ENCODE peak calls at places on chromosomes 11 and 22, in nine cellular contexts. G, Y, Q, D, J, U, X, A and T are unnamed samples.

GRCh38 chr11:827861-828167 is at the start of gene CRACR2B:
- DNase-seq in Q (peak; percentile 79), J (no peak), D (no peak), X (no peak), U (no peak), G (no peak), A (no peak), Y (no peak), T (no peak)

GRCh38 chr11:70334351-70334995 is 63.9 kb upstream of the CTTN start:
- DNase-seq in Q (no peak), J (no peak), A (no peak), G (no peak), X (no peak), U (no peak), Y (no peak), D (no peak), T (no peak)

GRCh38 chr11:2355000-2355644 is 22.0 kb upstream of the CD81 start:
- DNase-seq in Y (no peak), A (no peak), U (no peak), J (peak; percentile 42), Q (no peak), X (no peak), G (no peak), D (no peak), T (no peak)

GRCh38 chr11:10352911-10353550 is 48.2 kb downstream of the ADM start:
- DNase-seq in D (no peak), Y (no peak), G (no peak), Q (no peak), U (no peak), X (no peak), J (no peak), A (no peak), T (no peak)

GRCh38 chr11:134146598-134146997 is 77.2 kb downstream of the NCAPD3 start:
- DNase-seq in D (no peak), Q (no peak), G (no peak), U (no peak), X (no peak), A (no peak), J (no peak), Y (no peak), T (no peak)

GRCh38 chr11:79170289-79170688 is 270.5 kb downstream of the TENM4 start:
- DNase-seq in G (no peak), X (no peak), D (no peak), U (no peak), A (no peak), J (no peak), Y (no peak), Q (no peak), T (no peak)

GRCh38 chr22:48649466-48649865 is 1178.2 kb downstream of the BRD1 start:
- DNase-seq in Q (no peak), U (no peak), X (no peak), D (no peak), J (no peak), G (no peak), A (no peak), Y (no peak), T (no peak)

GRCh38 chr11:69048718-69049489 is at the start of gene TPCN2:
- DNase-seq in U (peak; percentile 86), Y (peak; percentile 100), J (peak; percentile 98), D (peak; percentile 94), Q (peak; percentile 98), G (peak; percentile 99), X (peak; percentile 97), A (peak; percentile 94), T (peak; percentile 99)

GRCh38 chr11:65321828-65322495 is 7.3 kb downstream of the CDC42EP2 start:
- DNase-seq in A (no peak), Y (no peak), J (no peak), X (no peak), Q (no peak), G (no peak), U (no peak), D (no peak), T (no peak)

GRCh38 chr11:94732617-94733292 is 35.4 kb upstream of the AMOTL1 start:
- DNase-seq in X (no peak), A (no peak), D (no peak), G (no peak), Y (no peak), Q (no peak), U (no peak), J (peak; percentile 73), T (no peak)

GRCh38 chr22:44126807-44127206 is 53.9 kb upstream of the PARVG start:
- DNase-seq in D (no peak), A (no peak), J (no peak), U (no peak), Q (no peak), X (no peak), Y (no peak), G (no peak), T (no peak)

GRCh38 chr22:32177221-32177765 is 18.2 kb upstream of the C22orf42 start:
- DNase-seq in Q (peak; percentile 20), Y (no peak), U (no peak), A (no peak), D (no peak), J (no peak), X (no peak), G (no peak), T (no peak)

GRCh38 chr22:49055406-49055805 is 772.3 kb downstream of the BRD1 start:
- DNase-seq in X (no peak), G (no peak), Y (no peak), J (no peak), U (no peak), A (no peak), D (no peak), Q (no peak), T (no peak)

GRCh38 chr11:131246589-131247164 is 123.7 kb upstream of the NTM start:
- DNase-seq in A (peak; percentile 72), D (peak; percentile 35), U (no peak), Q (peak; percentile 41), Y (peak; percentile 47), J (peak; percentile 19), G (no peak), X (peak; percentile 84), T (no peak)

GRCh38 chr22:37284807-37285355 is 2.6 kb downstream of the CYTH4 start:
- DNase-seq in Q (peak; percentile 99), J (no peak), D (peak; percentile 61), U (no peak), X (peak; percentile 74), Y (peak; percentile 81), G (no peak), A (peak; percentile 34), T (no peak)

GRCh38 chr22:11253000-11253511 is 4274.9 kb upstream of the OR11H1 start:
- DNase-seq in X (peak; percentile 0), U (no peak), D (no peak), A (no peak), Q (no peak), J (no peak), G (no peak), Y (no peak), T (no peak)

GRCh38 chr11:114124601-114125144 is 65.2 kb downstream of the ZBTB16 start:
- DNase-seq in Y (no peak), X (no peak), Q (no peak), J (no peak), U (no peak), G (no peak), A (no peak), D (no peak), T (no peak)

GRCh38 chr11:13776134-13776815 is 107.8 kb downstream of the FAR1 start:
- DNase-seq in A (no peak), G (no peak), Q (peak; percentile 8), J (no peak), D (peak; percentile 46), U (no peak), X (peak; percentile 39), Y (no peak), T (no peak)

GRCh38 chr11:107263865-107264563 is 193.6 kb downstream of the CWF19L2 start:
- DNase-seq in D (no peak), A (no peak), Y (no peak), Q (no peak), U (no peak), J (no peak), G (no peak), X (no peak), T (no peak)

GRCh38 chr11:113411536-113411935 is 24.0 kb downstream of the ANKK1 start:
- DNase-seq in A (no peak), Y (no peak), U (no peak), X (no peak), Q (no peak), J (no peak), D (no peak), G (no peak), T (no peak)

GRCh38 chr22:47127441-47127871 is 365.0 kb downstream of the TBC1D22A start:
- DNase-seq in X (no peak), J (no peak), D (no peak), G (no peak), Q (no peak), Y (no peak), A (no peak), U (no peak), T (no peak)

GRCh38 chr11:133913761-133914160 is 43.0 kb downstream of the IGSF9B start:
- DNase-seq in G (no peak), U (no peak), J (no peak), Y (no peak), D (no peak), Q (no peak), A (no peak), X (no peak), T (no peak)

GRCh38 chr22:40838486-40838885 is 18.0 kb downstream of the ST13 start:
- DNase-seq in A (no peak), G (no peak), Y (no peak), U (no peak), X (no peak), J (no peak), Q (no peak), D (no peak), T (no peak)

GRCh38 chr11:130023204-130023603 is 20.6 kb upstream of the PRDM10 start:
- DNase-seq in A (no peak), J (peak; percentile 68), Q (no peak), D (no peak), G (peak; percentile 83), Y (no peak), U (no peak), X (no peak), T (no peak)

GRCh38 chr11:7528514-7529049 is 14.8 kb downstream of the PPFIBP2 start:
- DNase-seq in Q (no peak), Y (no peak), G (no peak), A (no peak), J (no peak), U (no peak), D (no peak), X (no peak), T (no peak)